ENCODE peak calls at places on chromosome 6, in seven cellular contexts. O, N, P, R, C, X and E are unnamed samples.

GRCh38 chr6:156021746-156022396 is 566.2 kb upstream of the NOX3 start:
- DNase-seq in C (no peak), P (no peak), O (no peak), R (peak; percentile 14), X (no peak), N (no peak), E (no peak)

GRCh38 chr6:84447651-84448050 is 220.2 kb upstream of the CEP162 start:
- DNase-seq in X (no peak), C (no peak), O (no peak), R (no peak), N (no peak), P (no peak), E (no peak)

GRCh38 chr6:168683621-168684020 is 242.6 kb downstream of the SMOC2 start:
- DNase-seq in N (no peak), C (no peak), X (no peak), O (no peak), R (no peak), P (no peak), E (no peak)

GRCh38 chr6:170208171-170208601 is 82.7 kb downstream of the DLL1 start:
- DNase-seq in R (no peak), N (no peak), O (no peak), P (no peak), C (no peak), X (no peak), E (no peak)

GRCh38 chr6:19757036-19757435 is 80.1 kb upstream of the ID4 start:
- DNase-seq in N (no peak), R (peak; percentile 13), P (no peak), O (peak; percentile 19), X (no peak), C (no peak), E (no peak)

GRCh38 chr6:41732601-41733348 is 2.6 kb downstream of the TFEB start:
- DNase-seq in C (peak; percentile 38), R (no peak), P (no peak), N (no peak), O (no peak), X (no peak), E (no peak)

GRCh38 chr6:144320746-144321145 is 35.6 kb downstream of the UTRN start:
- DNase-seq in R (no peak), N (no peak), P (no peak), X (no peak), O (no peak), C (no peak), E (no peak)

GRCh38 chr6:30424549-30424948 is 64.8 kb upstream of the HLA-E start:
- DNase-seq in P (no peak), C (no peak), R (no peak), N (no peak), O (no peak), X (no peak), E (no peak)

GRCh38 chr6:79821859-79822258 is 125.5 kb downstream of the ELOVL4 start:
- DNase-seq in X (no peak), R (no peak), C (peak; percentile 2), P (no peak), O (no peak), N (no peak), E (no peak)

GRCh38 chr6:166938704-166939103 is 17.6 kb downstream of the RNASET2 start:
- DNase-seq in X (no peak), C (no peak), P (no peak), N (no peak), R (no peak), O (no peak), E (no peak)